ENCODE peak calls at places on chromosomes 2 and 18, in eight cellular contexts. D is neural crest cell, Y is type B pancreatic cell, G is A549, S is breast epithelium, N is left lung, V is foreskin keratinocyte, C is kidney. Q is an unnamed sample.

GRCh38 chr2:31256611-31257382 is 22.8 kb downstream of the EHD3 start:
- DNase-seq in D (no peak), Y (no peak), G (no peak), S (no peak), N (no peak), V (no peak), C (no peak), Q (no peak)

GRCh38 chr2:177799531-177799930 is 273.0 kb downstream of the PDE11A start:
- DNase-seq in D (peak), Y (no peak), G (no peak), S (no peak), N (no peak), V (peak), C (no peak), Q (no peak)

GRCh38 chr18:31364190-31364589 is 12.4 kb upstream of the DSG4 start:
- DNase-seq in D (no peak), Y (no peak), G (no peak), S (no peak), N (no peak), V (no peak), C (no peak), Q (no peak)

GRCh38 chr2:145027073-145027459 is 507.1 kb upstream of the ZEB2 start:
- DNase-seq in D (no peak), Y (no peak), G (no peak), S (no peak), N (no peak), V (no peak), C (no peak), Q (no peak)

GRCh38 chr2:177478029-177478428 is 85.5 kb downstream of the AGPS start:
- DNase-seq in D (no peak), Y (no peak), G (no peak), S (no peak), N (no peak), V (peak), C (no peak), Q (no peak)

GRCh38 chr2:237118731-237119130 is 33.0 kb downstream of the COPS8 start:
- DNase-seq in D (no peak), Y (no peak), G (no peak), S (no peak), N (no peak), V (no peak), C (no peak), Q (no peak)

GRCh38 chr2:176084629-176085119 is 912 bp upstream of the EVX2 start:
- DNase-seq in D (no peak), Y (no peak), G (no peak), S (no peak), N (no peak), V (no peak), C (no peak), Q (no peak)

GRCh38 chr2:213229814-213230213 is 54.5 kb upstream of the SPAG16 start:
- DNase-seq in D (no peak), Y (no peak), G (no peak), S (no peak), N (no peak), V (peak), C (no peak), Q (no peak)

GRCh38 chr18:77559274-77559910 is 309.7 kb downstream of the GALR1 start:
- DNase-seq in D (no peak), Y (no peak), G (no peak), S (no peak), N (no peak), V (no peak), C (no peak), Q (no peak)

GRCh38 chr2:7692657-7693161 is 775.5 kb downstream of the RNF144A start:
- DNase-seq in D (no peak), Y (no peak), G (no peak), S (no peak), N (no peak), V (peak), C (no peak), Q (no peak)

GRCh38 chr2:54386993-54387590 is 69.0 kb upstream of the SPTBN1 start:
- DNase-seq in D (no peak), Y (no peak), G (no peak), S (no peak), N (no peak), V (no peak), C (no peak), Q (no peak)

GRCh38 chr2:50558182-50558581 is 473.8 kb downstream of the NRXN1 start:
- DNase-seq in D (no peak), Y (no peak), G (no peak), S (no peak), N (no peak), V (no peak), C (no peak), Q (no peak)

GRCh38 chr18:58338961-58339722 is 289.7 kb downstream of the ALPK2 start:
- DNase-seq in D (peak), Y (no peak), G (no peak), S (no peak), N (no peak), V (peak), C (no peak), Q (no peak)

GRCh38 chr2:43368483-43369385 is 142.3 kb upstream of the ZFP36L2 start:
- DNase-seq in D (no peak), Y (no peak), G (no peak), S (no peak), N (no peak), V (no peak), C (no peak), Q (no peak)

GRCh38 chr18:48948112-48949050 is 2.4 kb downstream of the SMAD7 start:
- DNase-seq in D (peak), Y (no peak), G (no peak), S (no peak), N (peak), V (no peak), C (peak), Q (no peak)

GRCh38 chr18:46148810-46149209 is 44.6 kb downstream of the HAUS1 start:
- DNase-seq in D (peak), Y (no peak), G (peak), S (no peak), N (no peak), V (no peak), C (no peak), Q (no peak)

GRCh38 chr2:230208576-230208975 is 11.2 kb downstream of the SP110 start:
- DNase-seq in D (no peak), Y (no peak), G (no peak), S (no peak), N (no peak), V (no peak), C (no peak), Q (no peak)

GRCh38 chr2:83079007-83079406 is 1380.1 kb downstream of the SUCLG1 start:
- DNase-seq in D (no peak), Y (no peak), G (no peak), S (no peak), N (no peak), V (no peak), C (no peak), Q (no peak)

GRCh38 chr2:98669675-98670074 is 61.3 kb downstream of the MGAT4A start:
- DNase-seq in D (no peak), Y (no peak), G (no peak), S (no peak), N (no peak), V (peak), C (no peak), Q (no peak)

GRCh38 chr2:64122358-64122757 is 21.9 kb downstream of the PELI1 start:
- DNase-seq in D (no peak), Y (no peak), G (no peak), S (no peak), N (no peak), V (no peak), C (no peak), Q (no peak)

GRCh38 chr2:17879137-17879912 is 858 bp downstream of the KCNS3 start:
- DNase-seq in D (peak), Y (no peak), G (peak), S (peak), N (peak), V (peak), C (peak), Q (no peak)

GRCh38 chr18:5537860-5538259 is 5.9 kb downstream of the EPB41L3 start:
- DNase-seq in D (no peak), Y (no peak), G (no peak), S (no peak), N (no peak), V (no peak), C (no peak), Q (no peak)

GRCh38 chr2:168311265-168311925 is 64.0 kb upstream of the STK39 start:
- DNase-seq in D (no peak), Y (no peak), G (no peak), S (no peak), N (no peak), V (peak), C (no peak), Q (no peak)

GRCh38 chr2:3959372-3959771 is 256.0 kb downstream of the DCDC2C start:
- DNase-seq in D (no peak), Y (no peak), G (peak), S (no peak), N (no peak), V (peak), C (no peak), Q (no peak)

GRCh38 chr2:19416784-19417684 is 58.6 kb upstream of the OSR1 start:
- DNase-seq in D (no peak), Y (no peak), G (no peak), S (no peak), N (no peak), V (no peak), C (no peak), Q (no peak)

GRCh38 chr2:175025946-175026345 is 20.8 kb upstream of the CHN1 start:
- DNase-seq in D (no peak), Y (no peak), G (no peak), S (no peak), N (no peak), V (no peak), C (no peak), Q (no peak)

GRCh38 chr2:166293984-166294383 is 81.8 kb downstream of the SCN9A start:
- DNase-seq in D (no peak), Y (no peak), G (no peak), S (no peak), N (no peak), V (no peak), C (no peak), Q (no peak)

GRCh38 chr2:43129254-43129653 is 97.2 kb downstream of the ZFP36L2 start:
- DNase-seq in D (no peak), Y (no peak), G (no peak), S (no peak), N (no peak), V (no peak), C (no peak), Q (no peak)

GRCh38 chr2:189483571-189484415 is 42.5 kb downstream of the WDR75 start:
- DNase-seq in D (no peak), Y (no peak), G (no peak), S (no peak), N (peak), V (no peak), C (no peak), Q (no peak)

GRCh38 chr18:31659574-31660149 is 24.7 kb downstream of the B4GALT6 start:
- DNase-seq in D (no peak), Y (no peak), G (no peak), S (no peak), N (no peak), V (no peak), C (no peak), Q (no peak)

GRCh38 chr2:201699384-201699783 is 940 bp upstream of the MPP4 start:
- DNase-seq in D (no peak), Y (no peak), G (no peak), S (no peak), N (no peak), V (no peak), C (no peak), Q (no peak)

GRCh38 chr2:178949584-178949983 is 100.4 kb downstream of the CCDC141 start:
- DNase-seq in D (no peak), Y (no peak), G (no peak), S (no peak), N (no peak), V (no peak), C (no peak), Q (no peak)

GRCh38 chr2:173346035-173346434 is 8.6 kb upstream of the CDCA7 start:
- DNase-seq in D (no peak), Y (no peak), G (no peak), S (no peak), N (no peak), V (peak), C (no peak), Q (no peak)

GRCh38 chr2:167140767-167141166 is 252.5 kb downstream of the XIRP2 start:
- DNase-seq in D (no peak), Y (no peak), G (no peak), S (no peak), N (no peak), V (peak), C (no peak), Q (no peak)

GRCh38 chr2:152353364-152353763 is 18.4 kb downstream of the FMNL2 start:
- DNase-seq in D (no peak), Y (no peak), G (no peak), S (no peak), N (no peak), V (no peak), C (no peak), Q (no peak)

GRCh38 chr18:79872423-79872822 is 74.7 kb downstream of the KCNG2 start:
- DNase-seq in D (no peak), Y (no peak), G (no peak), S (no peak), N (no peak), V (no peak), C (no peak), Q (no peak)

GRCh38 chr2:14535156-14535555 is 97.4 kb upstream of the LRATD1 start:
- DNase-seq in D (no peak), Y (no peak), G (no peak), S (no peak), N (no peak), V (peak), C (peak), Q (no peak)

GRCh38 chr2:223562078-223562477 is 40.1 kb downstream of the SCG2 start:
- DNase-seq in D (no peak), Y (no peak), G (no peak), S (no peak), N (no peak), V (peak), C (no peak), Q (no peak)

GRCh38 chr2:102704531-102704930 is 57.3 kb upstream of the TMEM182 start:
- DNase-seq in D (no peak), Y (no peak), G (no peak), S (no peak), N (no peak), V (no peak), C (no peak), Q (no peak)

GRCh38 chr2:102708847-102709559 is 52.8 kb upstream of the TMEM182 start:
- DNase-seq in D (no peak), Y (no peak), G (peak), S (no peak), N (no peak), V (peak), C (no peak), Q (no peak)

GRCh38 chr2:102703305-102703704 is 58.5 kb upstream of the TMEM182 start:
- DNase-seq in D (no peak), Y (no peak), G (no peak), S (no peak), N (no peak), V (no peak), C (no peak), Q (no peak)

GRCh38 chr2:102703748-102704147 is 58.1 kb upstream of the TMEM182 start:
- DNase-seq in D (no peak), Y (no peak), G (peak), S (no peak), N (no peak), V (peak), C (no peak), Q (no peak)

GRCh38 chr2:102707796-102708713 is 53.8 kb upstream of the TMEM182 start:
- DNase-seq in D (no peak), Y (no peak), G (no peak), S (no peak), N (no peak), V (no peak), C (no peak), Q (no peak)
- TF ChIP-seq CTCF in D (no peak), Y (no peak), G (no peak), S (no peak), N (no peak), V (no peak), C (no peak), Q (no peak)

GRCh38 chr2:217943379-217944321 is 59.1 kb downstream of the TNS1 start:
- DNase-seq in D (peak), Y (peak), G (peak), S (peak), N (peak), V (no peak), C (peak), Q (peak)
- TF ChIP-seq CTCF in D (no peak), Y (peak), G (no peak), S (no peak), N (no peak), V (peak), C (peak), Q (peak)

DNA sequence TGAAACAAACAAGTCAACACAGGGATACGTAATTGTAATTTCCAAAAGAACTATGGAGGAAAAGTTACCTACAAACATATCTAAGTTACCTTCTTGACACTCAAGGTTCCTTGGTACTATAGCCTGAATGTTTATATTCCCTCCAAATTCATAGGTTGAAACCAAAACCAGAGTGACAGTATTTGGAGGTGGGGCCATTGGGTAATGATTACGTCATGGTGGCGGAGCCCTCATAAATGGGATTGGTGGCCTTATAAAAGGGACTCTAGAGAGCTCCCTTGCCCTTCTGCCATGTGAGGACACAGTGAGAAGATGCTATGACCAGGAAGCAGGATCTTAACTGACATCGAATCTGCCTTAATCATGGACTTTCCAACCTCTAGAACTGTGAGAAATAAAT is 87.3 kb downstream of the PMAIP1 start:
- DNase-seq in D (no peak), Y (no peak), G (no peak), S (no peak), N (no peak), V (no peak), C (no peak), Q (no peak)
- TF ChIP-seq CTCF in D (no peak), Y (no peak), G (no peak), S (no peak), N (no peak), V (no peak), C (no peak), Q (no peak)

GRCh38 chr2:140589273-140589672 is 1541.5 kb downstream of the LRP1B start:
- DNase-seq in D (no peak), Y (no peak), G (no peak), S (no peak), N (no peak), V (peak), C (no peak), Q (no peak)

GRCh38 chr2:140589696-140590095 is 1541.1 kb downstream of the LRP1B start:
- DNase-seq in D (no peak), Y (no peak), G (no peak), S (no peak), N (no peak), V (peak), C (no peak), Q (no peak)

GRCh38 chr2:140580799-140581198 is 1550.0 kb downstream of the LRP1B start:
- DNase-seq in D (no peak), Y (no peak), G (no peak), S (no peak), N (no peak), V (peak), C (no peak), Q (no peak)

GRCh38 chr2:140585016-140585415 is 1545.8 kb downstream of the LRP1B start:
- DNase-seq in D (no peak), Y (no peak), G (no peak), S (no peak), N (no peak), V (no peak), C (no peak), Q (no peak)

DNA sequence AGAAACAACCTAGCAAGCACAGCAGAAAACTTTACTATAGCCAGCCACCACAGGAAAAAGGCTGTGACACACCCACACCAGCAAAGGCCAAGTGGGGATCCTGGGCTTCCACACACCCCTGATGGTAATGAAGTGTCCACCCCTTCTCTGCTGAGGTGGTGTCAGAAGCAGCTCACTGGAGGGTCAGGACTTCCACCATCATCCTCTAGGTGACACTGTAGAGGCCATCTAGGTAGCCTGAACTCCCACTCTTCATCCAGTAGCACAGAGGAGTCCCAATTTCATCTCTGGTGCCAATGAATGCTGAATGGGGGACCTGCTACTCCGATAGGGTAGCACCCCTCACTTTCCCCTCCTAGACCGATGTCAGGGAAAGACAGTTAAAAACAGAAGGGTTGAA is 1544.4 kb downstream of the LRP1B start:
- DNase-seq in D (peak), Y (no peak), G (peak), S (no peak), N (no peak), V (peak), C (no peak), Q (no peak)
- TF ChIP-seq CTCF in D (peak), Y (peak), G (peak), S (no peak), N (no peak), V (peak), C (peak), Q (peak)